ENCODE peak calls at places on chromosome 20, in seven cellular contexts. Q, R, X, S, H, N and B are unnamed samples.

GRCh38 chr20:63080411-63080810 is 73.6 kb upstream of the BHLHE23 start:
- DNase-seq in Q (peak; percentile 23), R (no peak), X (no peak), S (no peak), H (no peak), N (no peak), B (no peak)

GRCh38 chr20:63191400-63191799 is 24.5 kb downstream of the YTHDF1 start:
- DNase-seq in Q (peak; percentile 52), R (peak; percentile 97), X (no peak), S (no peak), H (no peak), N (no peak), B (no peak)

GRCh38 chr20:8394308-8394945 is 262.4 kb downstream of the PLCB1 start:
- DNase-seq in Q (no peak), R (no peak), X (no peak), S (no peak), H (no peak), N (no peak), B (no peak)

GRCh38 chr20:47233333-47234188 is 122.9 kb downstream of the ZMYND8 start:
- DNase-seq in Q (no peak), R (no peak), X (no peak), S (no peak), H (no peak), N (no peak), B (no peak)

GRCh38 chr20:57714409-57715267 is 4.8 kb upstream of the PMEPA1 start:
- DNase-seq in Q (no peak), R (peak; percentile 98), X (no peak), S (no peak), H (peak; percentile 58), N (peak; percentile 66), B (peak; percentile 91)

GRCh38 chr20:55153321-55153720 is 677.9 kb downstream of the DOK5 start:
- DNase-seq in Q (no peak), R (no peak), X (no peak), S (no peak), H (no peak), N (no peak), B (no peak)

GRCh38 chr20:21901470-21902275 is 196.2 kb downstream of the PAX1 start:
- DNase-seq in Q (no peak), R (peak; percentile 7), X (peak; percentile 48), S (peak; percentile 85), H (no peak), N (no peak), B (peak; percentile 86)

GRCh38 chr20:58306421-58307261 is 2.9 kb upstream of the RAB22A start:
- DNase-seq in Q (peak; percentile 71), R (peak; percentile 57), X (peak; percentile 28), S (no peak), H (peak; percentile 94), N (peak; percentile 10), B (peak; percentile 44)

GRCh38 chr20:640674-641515 is 12.1 kb downstream of the SRXN1 start:
- DNase-seq in Q (no peak), R (no peak), X (no peak), S (no peak), H (no peak), N (no peak), B (no peak)

GRCh38 chr20:63942250-63943006 is 13.8 kb downstream of the UCKL1 start:
- DNase-seq in Q (peak; percentile 74), R (no peak), X (no peak), S (no peak), H (no peak), N (no peak), B (peak; percentile 66)

GRCh38 chr20:57586370-57586793 is 25.5 kb downstream of the PCK1 start:
- DNase-seq in Q (no peak), R (no peak), X (peak; percentile 13), S (no peak), H (no peak), N (no peak), B (peak; percentile 90)

GRCh38 chr20:56247954-56248782 is at the start of gene MC3R:
- DNase-seq in Q (peak; percentile 52), R (peak; percentile 79), X (peak; percentile 12), S (no peak), H (peak; percentile 7), N (peak; percentile 26), B (no peak)

GRCh38 chr20:24472426-24472825 is 3.0 kb downstream of the SYNDIG1 start:
- DNase-seq in Q (no peak), R (no peak), X (no peak), S (no peak), H (no peak), N (no peak), B (no peak)

GRCh38 chr20:25083141-25083772 is 1.3 kb upstream of the VSX1 start:
- DNase-seq in Q (no peak), R (no peak), X (no peak), S (no peak), H (no peak), N (no peak), B (no peak)

GRCh38 chr20:58162976-58163375 is 65.5 kb downstream of the ANKRD60 start:
- DNase-seq in Q (no peak), R (no peak), X (no peak), S (no peak), H (no peak), N (no peak), B (no peak)

GRCh38 chr20:17940447-17940971 is 28.1 kb downstream of the SNX5 start:
- DNase-seq in Q (no peak), R (no peak), X (no peak), S (no peak), H (no peak), N (no peak), B (no peak)

GRCh38 chr20:63495167-63495720 is 3.6 kb downstream of the EEF1A2 start:
- DNase-seq in Q (no peak), R (no peak), X (no peak), S (no peak), H (no peak), N (no peak), B (no peak)

GRCh38 chr20:53599378-53599777 is 5.7 kb upstream of the ZNF217 start:
- DNase-seq in Q (no peak), R (peak; percentile 1), X (no peak), S (no peak), H (no peak), N (no peak), B (peak; percentile 27)

GRCh38 chr20:13180986-13181889 is 39.8 kb upstream of the ISM1 start:
- DNase-seq in Q (no peak), R (no peak), X (no peak), S (no peak), H (no peak), N (no peak), B (no peak)

GRCh38 chr20:13186043-13186774 is 34.9 kb upstream of the ISM1 start:
- DNase-seq in Q (no peak), R (no peak), X (no peak), S (no peak), H (no peak), N (no peak), B (no peak)

GRCh38 chr20:13187899-13188298 is 33.2 kb upstream of the ISM1 start:
- DNase-seq in Q (no peak), R (no peak), X (no peak), S (no peak), H (no peak), N (no peak), B (no peak)

DNA sequence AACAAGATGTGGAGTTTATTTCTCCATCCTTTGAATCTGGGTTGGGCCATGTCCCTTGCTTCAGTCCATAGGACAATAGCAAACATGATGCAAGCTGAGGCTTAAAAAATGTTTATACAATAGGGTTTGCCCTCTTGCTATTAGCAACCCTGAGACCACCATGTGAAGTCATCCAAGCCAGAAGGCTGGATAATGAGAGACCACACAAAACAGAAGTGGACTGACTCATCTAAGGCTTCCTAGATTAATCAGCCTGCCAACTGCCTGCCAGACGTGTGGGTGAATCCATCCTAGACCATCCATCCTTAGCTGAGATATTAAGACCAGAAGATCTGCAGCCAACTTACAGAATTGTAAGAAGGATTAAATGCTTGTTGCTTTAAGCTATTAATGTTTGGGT is 38.1 kb upstream of the ISM1 start:
- DNase-seq in Q (no peak), R (no peak), X (no peak), S (no peak), H (peak; percentile 23), N (no peak), B (no peak)
- H3K4me3 ChIP-seq in Q (no peak overlapping the region), R (no peak overlapping the region), X (no peak overlapping the region), S (no peak overlapping the region), H (no peak overlapping the region), N (no peak overlapping the region), B (no peak overlapping the region)

GRCh38 chr20:48638546-48638945 is 189.3 kb downstream of the PREX1 start:
- DNase-seq in Q (no peak), R (peak; percentile 59), X (no peak), S (no peak), H (peak; percentile 36), N (no peak), B (no peak)
- H3K27ac ChIP-seq in Q (no peak overlapping the region), R (no peak overlapping the region), X (no peak overlapping the region), S (no peak overlapping the region), H (peak overlapping the region; percentile 28), N (no peak overlapping the region), B (no peak overlapping the region)

DNA sequence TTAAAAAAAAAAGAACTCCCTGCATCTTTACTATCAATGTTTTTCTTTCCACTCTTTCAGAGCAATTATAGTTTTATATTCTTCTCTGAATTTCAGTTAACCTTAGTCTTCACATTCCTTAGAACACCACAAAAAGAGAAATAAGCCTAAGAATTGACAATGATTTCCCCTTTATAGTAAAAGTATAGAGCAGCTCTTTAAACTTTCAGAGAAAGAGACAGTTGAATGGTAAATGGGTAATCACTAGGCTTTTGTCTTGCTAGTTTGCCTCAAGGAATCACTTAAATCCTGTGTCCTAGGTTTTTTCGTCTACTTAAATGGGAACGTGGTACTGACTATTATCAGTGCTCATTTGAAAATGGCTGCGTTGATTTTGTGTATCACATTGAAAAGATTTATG is 31.8 kb downstream of the SLX4IP start:
- DNase-seq in Q (no peak), R (no peak), X (no peak), S (no peak), H (no peak), N (no peak), B (no peak)
- H3K4me3 ChIP-seq in Q (no peak overlapping the region), R (no peak overlapping the region), X (no peak overlapping the region), S (no peak overlapping the region), H (no peak overlapping the region), N (no peak overlapping the region), B (peak overlapping the region; percentile 30)

GRCh38 chr20:36157610-36158009 is 3.1 kb downstream of the EPB41L1 start:
- DNase-seq in Q (no peak), R (no peak), X (no peak), S (no peak), H (no peak), N (no peak), B (no peak)

GRCh38 chr20:36154696-36155628 is at the start of gene EPB41L1:
- DNase-seq in Q (peak; percentile 51), R (peak; percentile 11), X (no peak), S (no peak), H (no peak), N (no peak), B (peak; percentile 76)

GRCh38 chr20:36155629-36155971 is 1.1 kb downstream of the EPB41L1 start:
- DNase-seq in Q (no peak), R (no peak), X (no peak), S (no peak), H (no peak), N (no peak), B (no peak)

GRCh38 chr20:36153754-36154695 is 515 bp upstream of the EPB41L1 start:
- DNase-seq in Q (peak; percentile 91), R (peak; percentile 75), X (peak; percentile 91), S (peak; percentile 85), H (peak; percentile 51), N (peak; percentile 72), B (peak; percentile 86)

DNA sequence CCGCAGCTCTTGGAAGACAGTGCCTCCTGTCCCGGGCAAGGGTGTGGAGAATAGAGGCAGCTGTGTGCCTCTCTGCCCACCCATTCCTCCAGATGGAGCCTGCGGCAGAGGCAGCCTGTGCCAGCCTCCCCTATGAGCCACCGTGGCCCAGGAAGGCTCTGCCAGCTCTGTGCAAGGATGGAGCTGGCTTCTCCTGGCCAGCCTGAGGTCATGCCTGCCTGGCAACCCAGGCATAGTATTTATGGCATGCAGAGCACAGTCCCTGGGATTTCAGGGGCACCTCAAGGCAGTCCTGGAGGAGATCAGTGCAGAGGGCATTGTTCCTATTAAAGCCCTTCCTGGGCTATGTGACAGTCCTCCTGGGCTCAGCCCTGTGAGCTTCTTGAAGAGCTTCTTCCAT is 1.5 kb downstream of the EPB41L1 start:
- DNase-seq in Q (no peak), R (no peak), X (no peak), S (no peak), H (no peak), N (no peak), B (no peak)
- H3K27ac ChIP-seq in Q (no peak overlapping the region), R (no peak overlapping the region), X (no peak overlapping the region), S (no peak overlapping the region), H (no peak overlapping the region), N (no peak overlapping the region), B (peak overlapping the region; percentile 77)